ENCODE peak calls at places on chromosomes 12 and 14, in four cellular contexts. Y is neural progenitor cell, G is GM12878, C is astrocyte. S is an unnamed sample.
A peak's percentile ranks its signal among the peaks of the same experiment; 100 is the strongest.

GRCh38 chr14:78863143-78863542 is 693.0 kb downstream of the NRXN3 start:
- DNase-seq in Y (peak; percentile 82), G (no peak), C (peak; percentile 13), S (peak; percentile 61)

GRCh38 chr12:71955946-71956345 is 17.3 kb downstream of the TPH2 start:
- DNase-seq in Y (no peak), G (no peak), C (peak; percentile 57), S (no peak)

GRCh38 chr12:121404734-121405133 is 4.8 kb downstream of the RNF34 start:
- DNase-seq in Y (no peak), G (no peak), C (no peak), S (peak; percentile 57)

GRCh38 chr12:127284021-127284420 is 982.9 kb upstream of the TMEM132C start:
- DNase-seq in Y (no peak), G (no peak), C (peak; percentile 48), S (no peak)

GRCh38 chr12:23722655-23723054 is 226.8 kb downstream of the SOX5 start:
- DNase-seq in Y (peak; percentile 3), G (no peak), C (no peak), S (no peak)

GRCh38 chr12:11743333-11743732 is 93.9 kb downstream of the ETV6 start:
- DNase-seq in Y (no peak), G (no peak), C (no peak), S (no peak)

GRCh38 chr14:102951034-102951433 is 28.6 kb downstream of the AMN start:
- DNase-seq in Y (no peak), G (no peak), C (no peak), S (no peak)

GRCh38 chr12:121022713-121023112 is 6.4 kb upstream of the C12orf43 start:
- DNase-seq in Y (no peak), G (no peak), C (no peak), S (no peak)

GRCh38 chr14:90518941-90519256 is 122.1 kb downstream of the CALM1 start:
- DNase-seq in Y (peak; percentile 47), G (no peak), C (no peak), S (peak; percentile 22)

GRCh38 chr12:107775093-107775721 is 703 bp downstream of the ASCL4 start:
- DNase-seq in Y (peak; percentile 91), G (no peak), C (no peak), S (peak; percentile 14)

GRCh38 chr12:3600039-3600720 is 109.2 kb downstream of the PRMT8 start:
- DNase-seq in Y (peak; percentile 24), G (no peak), C (no peak), S (no peak)

GRCh38 chr14:70655110-70655826 is 13.6 kb downstream of the TTC9 start:
- DNase-seq in Y (no peak), G (peak; percentile 88), C (no peak), S (no peak)

GRCh38 chr14:59254146-59254910 is 65.9 kb downstream of the DAAM1 start:
- DNase-seq in Y (no peak), G (no peak), C (peak; percentile 94), S (peak; percentile 67)

GRCh38 chr14:85601246-85601645 is 71.3 kb downstream of the FLRT2 start:
- DNase-seq in Y (no peak), G (no peak), C (no peak), S (no peak)

GRCh38 chr14:45698462-45699134 is 445.6 kb upstream of the MIS18BP1 start:
- DNase-seq in Y (no peak), G (no peak), C (no peak), S (peak; percentile 60)

GRCh38 chr12:116490481-116490880 is 68.7 kb upstream of the MAP1LC3B2 start:
- DNase-seq in Y (no peak), G (no peak), C (no peak), S (no peak)

GRCh38 chr12:1852076-1852475 is 31.7 kb downstream of the LRTM2 start:
- DNase-seq in Y (no peak), G (no peak), C (no peak), S (no peak)

GRCh38 chr14:105080161-105080560 is 14.9 kb upstream of the GPR132 start:
- DNase-seq in Y (no peak), G (no peak), C (no peak), S (no peak)

GRCh38 chr12:92419201-92419600 is 273.6 kb upstream of the BTG1 start:
- DNase-seq in Y (no peak), G (no peak), C (no peak), S (no peak)

GRCh38 chr12:52524241-52524897 is 4.2 kb upstream of the KRT5 start:
- DNase-seq in Y (no peak), G (no peak), C (no peak), S (no peak)

GRCh38 chr14:91968280-91968679 is 20.8 kb upstream of the FBLN5 start:
- DNase-seq in Y (no peak), G (no peak), C (no peak), S (no peak)

GRCh38 chr14:96077983-96078686 is 39.0 kb downstream of the C14orf132 start:
- DNase-seq in Y (no peak), G (peak; percentile 31), C (no peak), S (no peak)

DNA sequence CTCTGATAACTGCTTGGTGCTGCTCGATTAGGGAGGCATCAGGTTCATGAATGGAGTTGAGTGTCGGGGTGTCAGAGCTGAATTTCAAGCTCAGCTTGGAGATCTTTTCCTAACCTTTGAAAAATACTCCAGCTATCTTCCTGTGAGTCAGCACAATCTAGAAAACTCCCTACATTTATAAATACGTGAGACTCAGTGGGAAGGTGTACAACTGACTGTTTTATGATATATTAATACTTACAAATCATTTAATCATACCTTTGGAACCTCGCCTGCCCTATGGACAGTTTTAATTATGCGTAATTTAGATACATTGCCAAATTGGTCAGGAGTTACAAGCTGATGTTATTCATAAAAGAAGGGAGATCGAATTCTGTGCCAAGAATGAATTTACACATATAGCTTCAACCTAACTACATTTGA is 961 bp downstream of the CMAS start:
- DNase-seq in Y (no peak), G (no peak), C (peak; percentile 19), S (no peak)
- H2AFZ ChIP-seq in Y (peak overlapping the region; percentile 88), G (peak overlapping the region; percentile 85), C (peak overlapping the region; percentile 94), S (peak overlapping the region; percentile 99)

DNA sequence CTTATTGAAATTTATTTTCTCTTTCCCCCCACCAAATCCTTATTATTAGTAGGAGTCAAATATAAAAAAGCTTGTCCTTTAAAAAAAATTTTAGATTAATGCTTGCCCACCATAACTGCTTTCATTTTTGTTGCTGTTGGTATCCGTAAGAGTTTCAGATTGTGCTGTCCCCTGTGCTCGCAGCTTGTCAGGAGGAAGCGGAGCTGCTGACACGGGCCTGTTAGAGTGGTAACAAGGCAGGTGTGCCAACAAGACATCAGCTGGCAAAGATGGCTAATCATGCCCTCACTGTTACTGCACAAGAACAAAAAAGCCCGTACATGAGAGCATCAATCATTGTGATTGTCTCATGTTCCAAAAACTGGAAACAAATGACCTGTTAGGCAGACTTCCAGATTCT is 148.4 kb downstream of the ALG10B start:
- DNase-seq in Y (no peak), G (no peak), C (no peak), S (no peak)
- H3K4me1 ChIP-seq in Y (peaks cover 9% of the 10 kb centered on the region), G (no peaks in the 10 kb centered on the region), C (no peaks in the 10 kb centered on the region), S (no peaks in the 10 kb centered on the region)

GRCh38 chr12:53738834-53739284 is 11.6 kb upstream of the CALCOCO1 start:
- DNase-seq in Y (no peak), G (no peak), C (no peak), S (no peak)
- TF ChIP-seq EZH2 in Y (peak; percentile 50), G (no peak), C (peak; percentile 47), S (no peak)

GRCh38 chr12:19140381-19141236 is 11.1 kb downstream of the PLEKHA5 start:
- DNase-seq in Y (no peak), G (no peak), C (peak; percentile 14), S (no peak)

GRCh38 chr12:19138551-19139344 is 9.2 kb downstream of the PLEKHA5 start:
- DNase-seq in Y (peak; percentile 19), G (no peak), C (peak; percentile 73), S (no peak)

GRCh38 chr12:19142499-19142898 is 13.0 kb downstream of the PLEKHA5 start:
- DNase-seq in Y (no peak), G (no peak), C (no peak), S (no peak)

GRCh38 chr12:19144287-19144686 is 14.8 kb downstream of the PLEKHA5 start:
- DNase-seq in Y (no peak), G (no peak), C (no peak), S (no peak)

GRCh38 chr12:19139795-19140194 is 10.3 kb downstream of the PLEKHA5 start:
- DNase-seq in Y (no peak), G (no peak), C (peak; percentile 16), S (no peak)
- H2AFZ ChIP-seq in Y (no peak overlapping the region), G (no peak overlapping the region), C (no peak overlapping the region), S (no peak overlapping the region)

GRCh38 chr12:132419612-132420237 is 70.2 kb upstream of the FBRSL1 start:
- DNase-seq in Y (peak; percentile 65), G (no peak), C (no peak), S (no peak)
- H3K4me1 ChIP-seq in Y (peaks cover 43% of the 10 kb centered on the region), G (peaks cover 3% of the 10 kb centered on the region), C (no peaks in the 10 kb centered on the region), S (peaks cover 12% of the 10 kb centered on the region)

GRCh38 chr12:106586803-106587684 is 4.2 kb downstream of the RFX4 start:
- DNase-seq in Y (peak; percentile 81), G (no peak), C (no peak), S (no peak)
- TF ChIP-seq EZH2 in Y (no peak), G (no peak), C (peak; percentile 31), S (no peak)

GRCh38 chr14:68285421-68286179 is 466.0 kb downstream of the RAD51B start:
- DNase-seq in Y (no peak), G (peak; percentile 91), C (no peak), S (no peak)

GRCh38 chr14:68283378-68284123 is 464.0 kb downstream of the RAD51B start:
- DNase-seq in Y (no peak), G (peak; percentile 95), C (no peak), S (no peak)

GRCh38 chr14:68284333-68284732 is 464.8 kb downstream of the RAD51B start:
- DNase-seq in Y (no peak), G (no peak), C (no peak), S (no peak)

GRCh38 chr14:68286667-68287066 is 467.1 kb downstream of the RAD51B start:
- DNase-seq in Y (no peak), G (no peak), C (no peak), S (no peak)

GRCh38 chr14:68284834-68285233 is 465.3 kb downstream of the RAD51B start:
- DNase-seq in Y (no peak), G (peak; percentile 90), C (no peak), S (no peak)
- H2AFZ ChIP-seq in Y (no peak overlapping the region), G (no peak overlapping the region), C (no peak overlapping the region), S (peak overlapping the region; percentile 1)

GRCh38 chr12:7021956-7022355 is 3.7 kb upstream of the LPCAT3 start:
- DNase-seq in Y (no peak), G (no peak), C (no peak), S (no peak)

GRCh38 chr12:7019043-7019569 is 830 bp upstream of the LPCAT3 start:
- DNase-seq in Y (no peak), G (no peak), C (no peak), S (no peak)

GRCh38 chr12:7026854-7027253 is 8.6 kb upstream of the LPCAT3 start:
- DNase-seq in Y (no peak), G (no peak), C (no peak), S (no peak)

GRCh38 chr12:7018350-7019042 is at the start of gene LPCAT3:
- DNase-seq in Y (peak; percentile 99), G (peak; percentile 83), C (peak; percentile 79), S (peak; percentile 98)

GRCh38 chr12:7023096-7023495 is 4.8 kb upstream of the LPCAT3 start:
- DNase-seq in Y (no peak), G (no peak), C (no peak), S (no peak)
- H3K4me1 ChIP-seq in Y (no peaks in the 10 kb centered on the region), G (no peaks in the 10 kb centered on the region), C (no peaks in the 10 kb centered on the region), S (peaks cover 5% of the 10 kb centered on the region)